ENCODE peak calls at places on chromosomes 6 and 20, in six cellular contexts. One of them, this sample, is unnamed.

GRCh38 chr20:34558320-34559202 is at the start of gene MAP1LC3A:
- DNase-seq in effector CD4-positive, alpha-beta T cell: peak
- DNase-seq in IMR-90: peak
- DNase-seq in fibroblast of mammary gland: peak
- DNase-seq in cardiac septum: peak
- DNase-seq in HTR-8/SVneo: peak
- DNase-seq in this sample: peak

GRCh38 chr6:88843040-88843439 is 120.4 kb downstream of the RNGTT start:
- DNase-seq in effector CD4-positive, alpha-beta T cell: no peak
- DNase-seq in IMR-90: peak
- DNase-seq in fibroblast of mammary gland: peak
- DNase-seq in cardiac septum: no peak
- DNase-seq in HTR-8/SVneo: no peak
- DNase-seq in this sample: no peak

GRCh38 chr20:46694484-46694883 is 5.2 kb upstream of the TP53RK start:
- DNase-seq in effector CD4-positive, alpha-beta T cell: no peak
- DNase-seq in IMR-90: peak
- DNase-seq in fibroblast of mammary gland: peak
- DNase-seq in cardiac septum: no peak
- DNase-seq in HTR-8/SVneo: peak
- DNase-seq in this sample: no peak

GRCh38 chr6:85864453-85865401 is 222.0 kb upstream of the SYNCRIP start:
- DNase-seq in effector CD4-positive, alpha-beta T cell: no peak
- DNase-seq in IMR-90: peak
- DNase-seq in fibroblast of mammary gland: peak
- DNase-seq in cardiac septum: no peak
- DNase-seq in HTR-8/SVneo: no peak
- DNase-seq in this sample: no peak

GRCh38 chr6:35694462-35694861 is 5.7 kb upstream of the FKBP5 start:
- DNase-seq in effector CD4-positive, alpha-beta T cell: no peak
- DNase-seq in IMR-90: peak
- DNase-seq in fibroblast of mammary gland: peak
- DNase-seq in cardiac septum: no peak
- DNase-seq in HTR-8/SVneo: peak
- DNase-seq in this sample: no peak

GRCh38 chr20:23122321-23122720 is 36.2 kb upstream of the CD93 start:
- DNase-seq in effector CD4-positive, alpha-beta T cell: no peak
- DNase-seq in IMR-90: no peak
- DNase-seq in fibroblast of mammary gland: no peak
- DNase-seq in cardiac septum: no peak
- DNase-seq in HTR-8/SVneo: no peak
- DNase-seq in this sample: no peak

GRCh38 chr6:124943658-124944057 is 18.6 kb upstream of the RNF217 start:
- DNase-seq in effector CD4-positive, alpha-beta T cell: no peak
- DNase-seq in IMR-90: no peak
- DNase-seq in fibroblast of mammary gland: peak
- DNase-seq in cardiac septum: no peak
- DNase-seq in HTR-8/SVneo: no peak
- DNase-seq in this sample: no peak

GRCh38 chr20:48040491-48040890 is 255.2 kb upstream of the SULF2 start:
- DNase-seq in effector CD4-positive, alpha-beta T cell: no peak
- DNase-seq in IMR-90: no peak
- DNase-seq in fibroblast of mammary gland: no peak
- DNase-seq in cardiac septum: no peak
- DNase-seq in HTR-8/SVneo: no peak
- DNase-seq in this sample: no peak

GRCh38 chr20:62119591-62120364 is 2.5 kb upstream of the LSM14B start:
- DNase-seq in effector CD4-positive, alpha-beta T cell: no peak
- DNase-seq in IMR-90: no peak
- DNase-seq in fibroblast of mammary gland: no peak
- DNase-seq in cardiac septum: no peak
- DNase-seq in HTR-8/SVneo: no peak
- DNase-seq in this sample: no peak

GRCh38 chr6:2900221-2900807 is 2.8 kb downstream of the SERPINB9 start:
- DNase-seq in effector CD4-positive, alpha-beta T cell: no peak
- DNase-seq in IMR-90: no peak
- DNase-seq in fibroblast of mammary gland: no peak
- DNase-seq in cardiac septum: peak
- DNase-seq in HTR-8/SVneo: no peak
- DNase-seq in this sample: no peak

GRCh38 chr20:5078399-5078958 is 41.3 kb downstream of the PCNA start:
- DNase-seq in effector CD4-positive, alpha-beta T cell: peak
- DNase-seq in IMR-90: peak
- DNase-seq in fibroblast of mammary gland: peak
- DNase-seq in cardiac septum: peak
- DNase-seq in HTR-8/SVneo: no peak
- DNase-seq in this sample: peak

GRCh38 chr6:106804238-106805016 is 170.1 kb downstream of the CD24 start:
- DNase-seq in effector CD4-positive, alpha-beta T cell: no peak
- DNase-seq in IMR-90: no peak
- DNase-seq in fibroblast of mammary gland: no peak
- DNase-seq in cardiac septum: no peak
- DNase-seq in HTR-8/SVneo: peak
- DNase-seq in this sample: no peak

GRCh38 chr6:5401845-5402738 is 140.8 kb downstream of the FARS2 start:
- DNase-seq in effector CD4-positive, alpha-beta T cell: no peak
- DNase-seq in IMR-90: peak
- DNase-seq in fibroblast of mammary gland: peak
- DNase-seq in cardiac septum: no peak
- DNase-seq in HTR-8/SVneo: no peak
- DNase-seq in this sample: no peak

GRCh38 chr6:90369024-90369519 is 72.4 kb upstream of the BACH2 start:
- DNase-seq in effector CD4-positive, alpha-beta T cell: no peak
- DNase-seq in IMR-90: peak
- DNase-seq in fibroblast of mammary gland: peak
- DNase-seq in cardiac septum: no peak
- DNase-seq in HTR-8/SVneo: peak
- DNase-seq in this sample: no peak

GRCh38 chr6:105204331-105204730 is 24.5 kb upstream of the POPDC3 start:
- DNase-seq in effector CD4-positive, alpha-beta T cell: no peak
- DNase-seq in IMR-90: peak
- DNase-seq in fibroblast of mammary gland: peak
- DNase-seq in cardiac septum: no peak
- DNase-seq in HTR-8/SVneo: no peak
- DNase-seq in this sample: no peak

GRCh38 chr6:35077006-35077712 is 64.0 kb downstream of the TCP11 start:
- DNase-seq in effector CD4-positive, alpha-beta T cell: no peak
- DNase-seq in IMR-90: no peak
- DNase-seq in fibroblast of mammary gland: no peak
- DNase-seq in cardiac septum: peak
- DNase-seq in HTR-8/SVneo: no peak
- DNase-seq in this sample: no peak

GRCh38 chr6:118876814-118877213 is 17.1 kb upstream of the ASF1A start:
- DNase-seq in effector CD4-positive, alpha-beta T cell: no peak
- DNase-seq in IMR-90: peak
- DNase-seq in fibroblast of mammary gland: peak
- DNase-seq in cardiac septum: no peak
- DNase-seq in HTR-8/SVneo: peak
- DNase-seq in this sample: no peak

GRCh38 chr20:57087102-57087501 is 179.3 kb downstream of the BMP7 start:
- DNase-seq in effector CD4-positive, alpha-beta T cell: no peak
- DNase-seq in IMR-90: no peak
- DNase-seq in fibroblast of mammary gland: no peak
- DNase-seq in cardiac septum: no peak
- DNase-seq in HTR-8/SVneo: no peak
- DNase-seq in this sample: no peak

This sample was measured in T follicular helper cell.